ENCODE peak calls at places on chromosome 22, in five cellular contexts. A is nephron progenitor cell, Y is mucosa of descending colon, E is K562, P is HCT116. R is an unnamed sample.
A peak's percentile ranks its signal among the peaks of the same experiment; 100 is the strongest.

GRCh38 chr22:16957781-16958180 is 50.2 kb downstream of the GAB4 start:
- DNase-seq in A (no peak), Y (no peak), E (peak; percentile 6), P (no peak), R (no peak)

GRCh38 chr22:38406617-38407016 is 48.4 kb downstream of the KCNJ4 start:
- DNase-seq in A (no peak), Y (no peak), E (no peak), P (no peak), R (no peak)

GRCh38 chr22:20312396-20313191 is 7.3 kb downstream of the DGCR6L start:
- DNase-seq in A (no peak), Y (peak; percentile 27), E (no peak), P (no peak), R (peak; percentile 0)

GRCh38 chr22:20591660-20592310 is 84.4 kb downstream of the MED15 start:
- DNase-seq in A (peak; percentile 50), Y (no peak), E (peak; percentile 96), P (peak; percentile 19), R (no peak)

GRCh38 chr22:40485813-40486610 is 115.6 kb downstream of the SGSM3 start:
- DNase-seq in A (no peak), Y (no peak), E (no peak), P (no peak), R (no peak)

GRCh38 chr22:25878933-25879332 is 136.9 kb downstream of the MYO18B start:
- DNase-seq in A (no peak), Y (no peak), E (no peak), P (no peak), R (no peak)

GRCh38 chr22:23831781-23832180 is 7.0 kb downstream of the DERL3 start:
- DNase-seq in A (no peak), Y (peak; percentile 32), E (no peak), P (no peak), R (no peak)

GRCh38 chr22:22460060-22460459 is 48.5 kb downstream of the ZNF280B start:
- DNase-seq in A (no peak), Y (no peak), E (no peak), P (no peak), R (no peak)

GRCh38 chr22:25395915-25396314 is 168.6 kb upstream of the GRK3 start:
- DNase-seq in A (no peak), Y (no peak), E (no peak), P (no peak), R (no peak)

GRCh38 chr22:20155330-20156041 is 4.6 kb upstream of the CCDC188 start:
- DNase-seq in A (no peak), Y (peak; percentile 67), E (peak; percentile 86), P (no peak), R (no peak)

GRCh38 chr22:50304528-50305392 is 2.7 kb downstream of the PLXNB2 start:
- DNase-seq in A (no peak), Y (peak; percentile 80), E (peak; percentile 64), P (no peak), R (no peak)

GRCh38 chr22:32957093-32957835 is 100.9 kb downstream of the SYN3 start:
- DNase-seq in A (no peak), Y (no peak), E (no peak), P (no peak), R (no peak)

GRCh38 chr22:49211176-49211575 is 616.5 kb downstream of the BRD1 start:
- DNase-seq in A (no peak), Y (peak; percentile 10), E (no peak), P (no peak), R (no peak)

GRCh38 chr22:20315337-20316216 is 4.3 kb downstream of the DGCR6L start:
- DNase-seq in A (no peak), Y (no peak), E (no peak), P (no peak), R (no peak)

GRCh38 chr22:19691721-19692341 is 22.5 kb upstream of the SEPTIN5 start:
- DNase-seq in A (peak; percentile 37), Y (no peak), E (peak; percentile 93), P (peak; percentile 40), R (no peak)

GRCh38 chr22:40509401-40510134 is 127.0 kb downstream of the MRTFA start:
- DNase-seq in A (no peak), Y (no peak), E (no peak), P (no peak), R (no peak)

GRCh38 chr22:38870312-38870741 is 1.7 kb downstream of the CBX6 start:
- DNase-seq in A (peak; percentile 94), Y (peak; percentile 90), E (peak; percentile 51), P (peak; percentile 71), R (peak; percentile 91)

GRCh38 chr22:21952586-21953571 is at the start of gene PPM1F:
- DNase-seq in A (peak; percentile 94), Y (peak; percentile 91), E (peak; percentile 100), P (no peak), R (peak; percentile 95)

GRCh38 chr22:49024775-49025440 is 802.8 kb downstream of the BRD1 start:
- DNase-seq in A (no peak), Y (peak; percentile 38), E (no peak), P (no peak), R (no peak)

GRCh38 chr22:42544686-42545085 is 9.1 kb upstream of the SERHL2 start:
- DNase-seq in A (no peak), Y (no peak), E (no peak), P (no peak), R (no peak)

GRCh38 chr22:45317551-45318167 is 7.9 kb downstream of the FAM118A start:
- DNase-seq in A (no peak), Y (peak; percentile 75), E (no peak), P (no peak), R (peak; percentile 31)
- TF ChIP-seq CTCF in A (peak; percentile 11), Y (no peak), E (no peak), P (peak; percentile 36), R (no peak)

GRCh38 chr22:28950567-28951411 is 67.4 kb downstream of the ZNRF3 start:
- DNase-seq in A (no peak), Y (no peak), E (no peak), P (no peak), R (no peak)
- TF ChIP-seq CTCF in A (peak; percentile 9), Y (no peak), E (no peak), P (peak; percentile 42), R (peak; percentile 34)

DNA sequence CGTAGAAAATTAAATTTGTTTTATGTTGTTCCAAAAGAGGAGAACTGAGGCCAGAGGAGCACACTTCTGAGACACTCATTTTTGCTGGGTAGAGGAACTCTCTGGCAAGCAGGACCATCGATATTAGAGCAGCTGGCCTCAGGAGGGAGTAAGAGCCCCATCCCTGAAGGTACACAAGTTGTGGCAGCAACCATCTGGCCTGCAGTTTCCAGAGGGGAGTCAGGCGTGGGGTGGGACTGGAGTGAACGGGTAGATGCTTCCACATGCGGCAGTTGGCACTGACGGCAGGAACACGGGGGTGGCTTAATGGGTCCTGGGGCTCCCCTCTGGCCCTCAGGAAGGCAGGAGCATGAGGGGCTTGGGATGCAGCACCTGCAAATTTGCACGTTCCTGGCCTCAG is 13.2 kb upstream of the SSTR3 start:
- DNase-seq in A (no peak), Y (no peak), E (no peak), P (no peak), R (no peak)
- TF ChIP-seq CTCF in A (no peak), Y (no peak), E (peak; percentile 16), P (peak; percentile 14), R (no peak)

GRCh38 chr22:31229402-31230140 is 17.5 kb downstream of the LIMK2 start:
- DNase-seq in A (no peak), Y (no peak), E (no peak), P (no peak), R (no peak)
- TF ChIP-seq CTCF in A (no peak), Y (no peak), E (no peak), P (no peak), R (no peak)

DNA sequence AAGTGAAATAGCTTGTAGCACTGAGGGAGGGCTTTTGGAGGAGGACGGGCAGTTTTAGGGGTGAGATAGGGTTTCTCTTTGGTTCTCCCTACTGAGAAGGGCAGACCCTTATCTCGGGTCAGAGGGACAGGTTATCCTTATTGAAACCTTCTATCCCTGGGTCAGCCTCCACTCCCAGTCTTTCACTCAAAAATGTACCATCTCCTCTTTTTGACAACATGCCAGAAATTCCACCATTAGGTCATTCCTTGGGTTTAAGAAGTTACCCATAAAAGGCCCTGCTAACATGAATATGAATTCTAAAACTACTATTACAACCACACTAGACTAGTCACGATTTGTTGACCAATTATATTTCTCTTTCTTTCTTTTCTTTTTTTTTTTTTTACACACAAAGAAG is 416.6 kb downstream of the MIAT start:
- DNase-seq in A (no peak), Y (no peak), E (no peak), P (no peak), R (no peak)
- TF ChIP-seq CTCF in A (no peak), Y (no peak), E (no peak), P (no peak), R (no peak)

R was measured in endothelial cell.